ENCODE peak calls at places on chromosomes 6 and 20, in six cellular contexts. O is GM23338, I is endothelial cell of umbilical vein, Z is spleen, V is breast epithelium, B is sigmoid colon. K is an unnamed sample.
A peak's percentile ranks its signal among the peaks of the same experiment; 100 is the strongest.

GRCh38 chr20:41411458-41411857 is 44.8 kb upstream of the EMILIN3 start:
- DNase-seq in V (no peak), O (peak; percentile 28), I (peak; percentile 48), Z (no peak), B (no peak), K (no peak)

GRCh38 chr6:169905041-169905807 is 153.8 kb downstream of the ERMARD start:
- DNase-seq in B (peak; percentile 29), I (peak; percentile 99), O (no peak), Z (no peak), V (no peak), K (no peak)

GRCh38 chr20:61205769-61206168 is 46.3 kb upstream of the CDH4 start:
- DNase-seq in V (no peak), I (no peak), O (no peak), Z (no peak), B (no peak), K (no peak)

GRCh38 chr20:56181593-56181992 is 66.9 kb upstream of the MC3R start:
- DNase-seq in Z (no peak), I (no peak), B (no peak), V (no peak), O (no peak), K (no peak)

GRCh38 chr20:20888273-20888656 is 175.8 kb upstream of the RALGAPA2 start:
- DNase-seq in B (no peak), I (no peak), O (no peak), V (no peak), Z (no peak), K (no peak)

GRCh38 chr6:30790734-30791383 is 46.5 kb upstream of the IER3 start:
- DNase-seq in I (no peak), V (no peak), Z (no peak), B (no peak), O (peak; percentile 69), K (no peak)

GRCh38 chr6:120671519-120671918 is 662.8 kb downstream of the TBC1D32 start:
- DNase-seq in B (no peak), Z (no peak), O (peak; percentile 77), V (no peak), I (no peak), K (no peak)

GRCh38 chr6:138004423-138005287 is 102.6 kb downstream of the PERP start:
- DNase-seq in O (peak; percentile 50), V (no peak), Z (no peak), B (no peak), I (peak; percentile 53), K (no peak)

GRCh38 chr20:19347943-19348456 is 135.6 kb downstream of the SLC24A3 start:
- DNase-seq in I (no peak), B (no peak), Z (no peak), O (no peak), V (no peak), K (no peak)

GRCh38 chr20:47117325-47117724 is 222.7 kb downstream of the EYA2 start:
- DNase-seq in O (no peak), I (no peak), B (peak; percentile 67), Z (no peak), V (no peak), K (no peak)

GRCh38 chr6:72350256-72350875 is 271.5 kb upstream of the KCNQ5 start:
- DNase-seq in V (no peak), O (no peak), I (no peak), B (no peak), Z (no peak), K (no peak)

GRCh38 chr6:52115145-52115741 is 27.8 kb upstream of the PKHD1 start:
- DNase-seq in O (no peak), B (no peak), I (no peak), V (no peak), Z (no peak), K (no peak)

GRCh38 chr20:53692465-53693067 is 98.9 kb upstream of the ZNF217 start:
- DNase-seq in B (peak; percentile 74), O (no peak), Z (peak; percentile 71), I (peak; percentile 35), V (no peak), K (no peak)

GRCh38 chr20:45933231-45934045 is 1.0 kb upstream of the PCIF1 start:
- DNase-seq in I (peak; percentile 67), Z (peak; percentile 91), B (peak; percentile 89), V (peak; percentile 71), O (peak; percentile 97), K (peak; percentile 84)

GRCh38 chr6:53244958-53245357 is 96.3 kb upstream of the GCM1 start:
- DNase-seq in B (no peak), Z (peak; percentile 87), O (no peak), I (no peak), V (no peak), K (no peak)

GRCh38 chr6:155066371-155066770 is 71.3 kb downstream of the TIAM2 start:
- DNase-seq in I (peak; percentile 31), V (no peak), Z (no peak), O (no peak), B (no peak), K (no peak)

GRCh38 chr6:49342410-49342809 is 120.6 kb downstream of the MMUT start:
- DNase-seq in V (no peak), I (no peak), B (no peak), Z (no peak), O (peak; percentile 97), K (no peak)

GRCh38 chr6:156794963-156795362 is 17.8 kb downstream of the ARID1B start:
- DNase-seq in B (no peak), I (no peak), Z (no peak), V (no peak), O (no peak), K (no peak)

GRCh38 chr20:63950701-63951397 is 5.4 kb downstream of the UCKL1 start:
- DNase-seq in I (no peak), Z (peak; percentile 75), V (no peak), B (no peak), O (no peak), K (no peak)

GRCh38 chr6:38989064-38989463 is 59.5 kb upstream of the GLP1R start:
- DNase-seq in B (no peak), O (no peak), Z (no peak), I (no peak), V (no peak), K (no peak)

GRCh38 chr6:14085176-14085787 is 32.3 kb upstream of the CD83 start:
- DNase-seq in V (no peak), O (no peak), Z (no peak), B (no peak), I (no peak), K (no peak)

GRCh38 chr6:14089224-14089623 is 28.3 kb upstream of the CD83 start:
- DNase-seq in B (no peak), V (no peak), I (no peak), Z (no peak), O (no peak), K (no peak)

GRCh38 chr6:14088600-14089168 is 28.9 kb upstream of the CD83 start:
- DNase-seq in I (no peak), B (no peak), Z (no peak), O (no peak), V (peak; percentile 26), K (no peak)

GRCh38 chr6:14084388-14084787 is 33.2 kb upstream of the CD83 start:
- DNase-seq in Z (no peak), V (no peak), O (no peak), B (no peak), I (no peak), K (no peak)

GRCh38 chr6:14086701-14087100 is 30.9 kb upstream of the CD83 start:
- DNase-seq in B (no peak), Z (no peak), V (no peak), I (no peak), O (no peak), K (no peak)
- TF ChIP-seq POLR2AphosphoS5 in B (no peak), Z (no peak), V (no peak), I (no peak), O (no peak), K (no peak)

GRCh38 chr20:44031822-44032582 is 117.3 kb downstream of the TOX2 start:
- DNase-seq in Z (no peak), V (no peak), O (no peak), I (no peak), B (peak; percentile 36), K (peak; percentile 67)

GRCh38 chr20:44029848-44030230 is 115.2 kb downstream of the TOX2 start:
- DNase-seq in B (no peak), O (no peak), I (no peak), V (no peak), Z (no peak), K (peak; percentile 24)

GRCh38 chr20:44031001-44031574 is 116.4 kb downstream of the TOX2 start:
- DNase-seq in I (no peak), B (no peak), O (no peak), V (no peak), Z (no peak), K (peak; percentile 63)

GRCh38 chr20:44028868-44029847 is 114.5 kb downstream of the TOX2 start:
- DNase-seq in O (no peak), Z (peak; percentile 71), V (no peak), B (no peak), I (no peak), K (no peak)

DNA sequence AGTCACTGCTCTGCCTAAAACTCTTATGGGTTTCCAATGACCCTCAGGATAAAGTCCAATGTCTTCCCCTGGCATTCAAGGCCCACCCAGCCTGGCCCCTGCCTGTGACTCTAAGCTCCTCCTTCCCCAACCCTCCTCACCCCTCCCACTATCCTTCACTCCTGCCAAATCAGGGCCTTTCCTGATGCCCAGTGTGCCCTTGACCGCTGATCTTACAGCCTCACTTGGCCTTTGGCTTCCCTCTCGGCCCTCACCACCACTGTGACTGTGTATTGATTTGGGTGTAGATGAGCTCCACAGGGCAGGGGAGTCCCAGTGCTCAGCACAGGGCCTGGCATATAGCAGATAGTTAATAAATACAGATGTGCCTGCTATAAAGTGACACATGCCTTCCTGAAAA is 115.7 kb downstream of the TOX2 start:
- DNase-seq in V (no peak), I (no peak), Z (no peak), O (no peak), B (no peak), K (peak; percentile 44)
- TF ChIP-seq POLR2AphosphoS5 in V (no peak), I (no peak), Z (no peak), O (no peak), B (no peak), K (no peak)

GRCh38 chr6:43623880-43624785 is 4.9 kb downstream of the GTPBP2 start:
- DNase-seq in O (no peak), Z (peak; percentile 47), B (no peak), V (no peak), I (no peak), K (peak; percentile 58)
- TF ChIP-seq POLR2AphosphoS5 in O (no peak), Z (no peak), B (no peak), V (no peak), I (no peak), K (no peak)

DNA sequence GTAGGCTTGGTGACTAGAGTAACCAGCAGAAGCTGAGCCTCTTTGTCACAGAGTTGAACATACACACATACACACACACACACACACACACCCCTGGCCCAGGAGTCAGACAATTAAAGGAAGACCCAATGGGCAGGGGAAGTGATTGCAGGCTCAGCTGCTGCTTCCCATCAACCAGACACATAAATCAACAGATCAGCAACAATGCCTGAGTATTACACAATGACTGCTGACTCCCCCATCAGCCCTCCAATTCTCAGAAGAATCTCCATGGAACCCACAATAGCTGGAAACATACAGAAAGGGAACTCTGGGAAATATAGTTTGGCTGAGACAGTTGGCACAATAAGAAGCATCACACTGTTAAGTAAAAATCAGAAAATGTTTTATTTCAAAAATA is 270.4 kb upstream of the PLCB4 start:
- DNase-seq in O (no peak), B (no peak), V (no peak), I (peak; percentile 76), Z (no peak), K (no peak)
- TF ChIP-seq POLR2AphosphoS5 in O (no peak), B (no peak), V (no peak), I (no peak), Z (no peak), K (no peak)